ENCODE peak calls at places on chromosomes 1 and 21, in seven cellular contexts. One of them, this sample, is unnamed.

GRCh38 chr1:230518511-230518910 is 92.4 kb upstream of the PGBD5 start:
- DNase-seq in mesenchymal stem cell: no peak
- DNase-seq in GM23248: no peak
- DNase-seq in endodermal cell: peak
- DNase-seq in endothelial cell of umbilical vein: no peak
- DNase-seq in colonic mucosa: no peak
- DNase-seq in mammary epithelial cell: no peak
- DNase-seq in this sample: no peak

GRCh38 chr1:110627763-110628162 is 21.6 kb upstream of the KCNA2 start:
- DNase-seq in mesenchymal stem cell: no peak
- DNase-seq in GM23248: no peak
- DNase-seq in endodermal cell: no peak
- DNase-seq in endothelial cell of umbilical vein: no peak
- DNase-seq in colonic mucosa: no peak
- DNase-seq in mammary epithelial cell: no peak
- DNase-seq in this sample: no peak

GRCh38 chr1:159854693-159855192 is 7.7 kb downstream of the VSIG8 start:
- DNase-seq in mesenchymal stem cell: peak
- DNase-seq in GM23248: peak
- DNase-seq in endodermal cell: peak
- DNase-seq in endothelial cell of umbilical vein: peak
- DNase-seq in colonic mucosa: peak
- DNase-seq in mammary epithelial cell: peak
- DNase-seq in this sample: no peak

GRCh38 chr1:67664048-67664447 is 21.0 kb upstream of the GADD45A start:
- DNase-seq in mesenchymal stem cell: peak
- DNase-seq in GM23248: no peak
- DNase-seq in endodermal cell: no peak
- DNase-seq in endothelial cell of umbilical vein: peak
- DNase-seq in colonic mucosa: no peak
- DNase-seq in mammary epithelial cell: no peak
- DNase-seq in this sample: no peak

GRCh38 chr1:24735156-24735618 is 10.1 kb upstream of the CLIC4 start:
- DNase-seq in mesenchymal stem cell: no peak
- DNase-seq in GM23248: no peak
- DNase-seq in endodermal cell: peak
- DNase-seq in endothelial cell of umbilical vein: no peak
- DNase-seq in colonic mucosa: no peak
- DNase-seq in mammary epithelial cell: no peak
- DNase-seq in this sample: no peak

GRCh38 chr21:30582850-30583249 is 7.3 kb downstream of the KRTAP22-2 start:
- DNase-seq in mesenchymal stem cell: no peak
- DNase-seq in GM23248: no peak
- DNase-seq in endodermal cell: no peak
- DNase-seq in endothelial cell of umbilical vein: no peak
- DNase-seq in colonic mucosa: no peak
- DNase-seq in mammary epithelial cell: no peak
- DNase-seq in this sample: no peak

GRCh38 chr1:51729156-51729823 is 112.4 kb downstream of the OSBPL9 start:
- DNase-seq in mesenchymal stem cell: peak
- DNase-seq in GM23248: peak
- DNase-seq in endodermal cell: peak
- DNase-seq in endothelial cell of umbilical vein: peak
- DNase-seq in colonic mucosa: peak
- DNase-seq in mammary epithelial cell: peak
- DNase-seq in this sample: no peak

GRCh38 chr1:241212624-241213023 is 144.4 kb downstream of the RGS7 start:
- DNase-seq in mesenchymal stem cell: no peak
- DNase-seq in GM23248: no peak
- DNase-seq in endodermal cell: no peak
- DNase-seq in endothelial cell of umbilical vein: no peak
- DNase-seq in colonic mucosa: no peak
- DNase-seq in mammary epithelial cell: no peak
- DNase-seq in this sample: no peak

GRCh38 chr1:109626682-109627408 is 7.2 kb downstream of the AMPD2 start:
- DNase-seq in mesenchymal stem cell: no peak
- DNase-seq in GM23248: no peak
- DNase-seq in endodermal cell: peak
- DNase-seq in endothelial cell of umbilical vein: no peak
- DNase-seq in colonic mucosa: no peak
- DNase-seq in mammary epithelial cell: no peak
- DNase-seq in this sample: no peak

GRCh38 chr1:77406661-77407060 is 124.8 kb downstream of the AK5 start:
- DNase-seq in mesenchymal stem cell: peak
- DNase-seq in GM23248: peak
- DNase-seq in endodermal cell: no peak
- DNase-seq in endothelial cell of umbilical vein: peak
- DNase-seq in colonic mucosa: no peak
- DNase-seq in mammary epithelial cell: no peak
- DNase-seq in this sample: no peak

GRCh38 chr21:16315223-16315622 is 585.4 kb downstream of the USP25 start:
- DNase-seq in mesenchymal stem cell: no peak
- DNase-seq in GM23248: no peak
- DNase-seq in endodermal cell: no peak
- DNase-seq in endothelial cell of umbilical vein: no peak
- DNase-seq in colonic mucosa: no peak
- DNase-seq in mammary epithelial cell: no peak
- DNase-seq in this sample: no peak

GRCh38 chr1:166836733-166837132 is 2.5 kb upstream of the POGK start:
- DNase-seq in mesenchymal stem cell: no peak
- DNase-seq in GM23248: peak
- DNase-seq in endodermal cell: no peak
- DNase-seq in endothelial cell of umbilical vein: no peak
- DNase-seq in colonic mucosa: no peak
- DNase-seq in mammary epithelial cell: peak
- DNase-seq in this sample: no peak

GRCh38 chr1:149995927-149996326 is 14.6 kb downstream of the OTUD7B start:
- DNase-seq in mesenchymal stem cell: no peak
- DNase-seq in GM23248: peak
- DNase-seq in endodermal cell: no peak
- DNase-seq in endothelial cell of umbilical vein: peak
- DNase-seq in colonic mucosa: no peak
- DNase-seq in mammary epithelial cell: peak
- DNase-seq in this sample: no peak

GRCh38 chr1:219666242-219666641 is 53.3 kb upstream of the ZC3H11B start:
- DNase-seq in mesenchymal stem cell: no peak
- DNase-seq in GM23248: peak
- DNase-seq in endodermal cell: no peak
- DNase-seq in endothelial cell of umbilical vein: no peak
- DNase-seq in colonic mucosa: no peak
- DNase-seq in mammary epithelial cell: no peak
- DNase-seq in this sample: no peak

GRCh38 chr1:221841983-221842335 is 100.1 kb upstream of the DUSP10 start:
- DNase-seq in mesenchymal stem cell: no peak
- DNase-seq in GM23248: no peak
- DNase-seq in endodermal cell: no peak
- DNase-seq in endothelial cell of umbilical vein: no peak
- DNase-seq in colonic mucosa: no peak
- DNase-seq in mammary epithelial cell: no peak
- DNase-seq in this sample: no peak

GRCh38 chr1:69451196-69451595 is 116.5 kb upstream of the LRRC7 start:
- DNase-seq in mesenchymal stem cell: no peak
- DNase-seq in GM23248: no peak
- DNase-seq in endodermal cell: peak
- DNase-seq in endothelial cell of umbilical vein: no peak
- DNase-seq in colonic mucosa: no peak
- DNase-seq in mammary epithelial cell: no peak
- DNase-seq in this sample: no peak

GRCh38 chr1:19397217-19397945 is 85.3 kb downstream of the SLC66A1 start:
- DNase-seq in mesenchymal stem cell: no peak
- DNase-seq in GM23248: peak
- DNase-seq in endodermal cell: no peak
- DNase-seq in endothelial cell of umbilical vein: no peak
- DNase-seq in colonic mucosa: no peak
- DNase-seq in mammary epithelial cell: no peak
- DNase-seq in this sample: no peak

GRCh38 chr1:222009105-222009730 is 267.3 kb upstream of the DUSP10 start:
- DNase-seq in mesenchymal stem cell: no peak
- DNase-seq in GM23248: peak
- DNase-seq in endodermal cell: peak
- DNase-seq in endothelial cell of umbilical vein: peak
- DNase-seq in colonic mucosa: no peak
- DNase-seq in mammary epithelial cell: no peak
- DNase-seq in this sample: no peak

GRCh38 chr1:162055062-162055461 is 14.4 kb upstream of the NOS1AP start:
- DNase-seq in mesenchymal stem cell: peak
- DNase-seq in GM23248: peak
- DNase-seq in endodermal cell: no peak
- DNase-seq in endothelial cell of umbilical vein: peak
- DNase-seq in colonic mucosa: no peak
- DNase-seq in mammary epithelial cell: peak
- DNase-seq in this sample: no peak

GRCh38 chr1:7574121-7575040 is 196.7 kb upstream of the VAMP3 start:
- DNase-seq in mesenchymal stem cell: no peak
- DNase-seq in GM23248: no peak
- DNase-seq in endodermal cell: no peak
- DNase-seq in endothelial cell of umbilical vein: peak
- DNase-seq in colonic mucosa: no peak
- DNase-seq in mammary epithelial cell: no peak
- DNase-seq in this sample: no peak

GRCh38 chr21:44949161-44950015 is 9.6 kb downstream of the SLX9 start:
- DNase-seq in mesenchymal stem cell: peak
- DNase-seq in GM23248: peak
- DNase-seq in endodermal cell: peak
- DNase-seq in endothelial cell of umbilical vein: peak
- DNase-seq in colonic mucosa: peak
- DNase-seq in mammary epithelial cell: peak
- DNase-seq in this sample: no peak

GRCh38 chr1:2547210-2548067 is 8.7 kb upstream of the TNFRSF14 start:
- DNase-seq in mesenchymal stem cell: no peak
- DNase-seq in GM23248: peak
- DNase-seq in endodermal cell: no peak
- DNase-seq in endothelial cell of umbilical vein: no peak
- DNase-seq in colonic mucosa: no peak
- DNase-seq in mammary epithelial cell: no peak
- DNase-seq in this sample: no peak

GRCh38 chr1:39509360-39510009 is 18.0 kb downstream of the BMP8A start:
- DNase-seq in mesenchymal stem cell: no peak
- DNase-seq in GM23248: no peak
- DNase-seq in endodermal cell: no peak
- DNase-seq in endothelial cell of umbilical vein: no peak
- DNase-seq in colonic mucosa: peak
- DNase-seq in mammary epithelial cell: peak
- DNase-seq in this sample: no peak

GRCh38 chr21:34613679-34614442 is 1.1 kb downstream of the RCAN1 start:
- DNase-seq in mesenchymal stem cell: peak
- DNase-seq in GM23248: peak
- DNase-seq in endodermal cell: no peak
- DNase-seq in endothelial cell of umbilical vein: peak
- DNase-seq in colonic mucosa: no peak
- DNase-seq in mammary epithelial cell: peak
- DNase-seq in this sample: no peak

GRCh38 chr1:179953974-179954493 is 576 bp upstream of the CEP350 start:
- DNase-seq in mesenchymal stem cell: no peak
- DNase-seq in GM23248: peak
- DNase-seq in endodermal cell: no peak
- DNase-seq in endothelial cell of umbilical vein: no peak
- DNase-seq in colonic mucosa: no peak
- DNase-seq in mammary epithelial cell: peak
- DNase-seq in this sample: no peak

GRCh38 chr1:244731651-244732050 is 78.7 kb downstream of the DESI2 start:
- DNase-seq in mesenchymal stem cell: no peak
- DNase-seq in GM23248: no peak
- DNase-seq in endodermal cell: no peak
- DNase-seq in endothelial cell of umbilical vein: no peak
- DNase-seq in colonic mucosa: no peak
- DNase-seq in mammary epithelial cell: no peak
- DNase-seq in this sample: no peak

GRCh38 chr1:15000030-15000429 is 153.5 kb upstream of the TMEM51 start:
- DNase-seq in mesenchymal stem cell: no peak
- DNase-seq in GM23248: no peak
- DNase-seq in endodermal cell: no peak
- DNase-seq in endothelial cell of umbilical vein: no peak
- DNase-seq in colonic mucosa: no peak
- DNase-seq in mammary epithelial cell: no peak
- DNase-seq in this sample: no peak

GRCh38 chr1:232534552-232535517 is 95.1 kb downstream of the SIPA1L2 start:
- DNase-seq in mesenchymal stem cell: no peak
- DNase-seq in GM23248: no peak
- DNase-seq in endodermal cell: no peak
- DNase-seq in endothelial cell of umbilical vein: no peak
- DNase-seq in colonic mucosa: no peak
- DNase-seq in mammary epithelial cell: no peak
- DNase-seq in this sample: no peak

GRCh38 chr1:162856260-162856659 is 4.7 kb downstream of the CCDC190 start:
- DNase-seq in mesenchymal stem cell: peak
- DNase-seq in GM23248: peak
- DNase-seq in endodermal cell: no peak
- DNase-seq in endothelial cell of umbilical vein: peak
- DNase-seq in colonic mucosa: no peak
- DNase-seq in mammary epithelial cell: peak
- DNase-seq in this sample: no peak

GRCh38 chr1:246907472-246907871 is 24.3 kb downstream of the AHCTF1 start:
- DNase-seq in mesenchymal stem cell: peak
- DNase-seq in GM23248: peak
- DNase-seq in endodermal cell: no peak
- DNase-seq in endothelial cell of umbilical vein: peak
- DNase-seq in colonic mucosa: peak
- DNase-seq in mammary epithelial cell: peak
- DNase-seq in this sample: no peak
- H3K9ac ChIP-seq in mesenchymal stem cell: no peak
- H3K9ac ChIP-seq in GM23248: no peak
- H3K9ac ChIP-seq in endodermal cell: no peak
- H3K9ac ChIP-seq in endothelial cell of umbilical vein: no peak
- H3K9ac ChIP-seq in colonic mucosa: no peak
- H3K9ac ChIP-seq in mammary epithelial cell: no peak
- H3K9ac ChIP-seq in this sample: no peak

GRCh38 chr1:204872262-204872881 is 1.7 kb downstream of the NFASC start:
- DNase-seq in mesenchymal stem cell: no peak
- DNase-seq in GM23248: peak
- DNase-seq in endodermal cell: no peak
- DNase-seq in endothelial cell of umbilical vein: no peak
- DNase-seq in colonic mucosa: no peak
- DNase-seq in mammary epithelial cell: no peak
- DNase-seq in this sample: no peak
- H3K27ac ChIP-seq in mesenchymal stem cell: no peak
- H3K27ac ChIP-seq in GM23248: peak
- H3K27ac ChIP-seq in endodermal cell: no peak
- H3K27ac ChIP-seq in endothelial cell of umbilical vein: no peak
- H3K27ac ChIP-seq in colonic mucosa: no peak
- H3K27ac ChIP-seq in mammary epithelial cell: no peak
- H3K27ac ChIP-seq in this sample: no peak

GRCh38 chr21:23045955-23046354 is 2047.7 kb downstream of the NCAM2 start:
- DNase-seq in mesenchymal stem cell: no peak
- DNase-seq in GM23248: no peak
- DNase-seq in endodermal cell: no peak
- DNase-seq in endothelial cell of umbilical vein: no peak
- DNase-seq in colonic mucosa: no peak
- DNase-seq in mammary epithelial cell: no peak
- DNase-seq in this sample: no peak
- H3K9ac ChIP-seq in mesenchymal stem cell: no peak
- H3K9ac ChIP-seq in GM23248: no peak
- H3K9ac ChIP-seq in endodermal cell: no peak
- H3K9ac ChIP-seq in endothelial cell of umbilical vein: no peak
- H3K9ac ChIP-seq in colonic mucosa: no peak
- H3K9ac ChIP-seq in mammary epithelial cell: no peak
- H3K9ac ChIP-seq in this sample: no peak

DNA sequence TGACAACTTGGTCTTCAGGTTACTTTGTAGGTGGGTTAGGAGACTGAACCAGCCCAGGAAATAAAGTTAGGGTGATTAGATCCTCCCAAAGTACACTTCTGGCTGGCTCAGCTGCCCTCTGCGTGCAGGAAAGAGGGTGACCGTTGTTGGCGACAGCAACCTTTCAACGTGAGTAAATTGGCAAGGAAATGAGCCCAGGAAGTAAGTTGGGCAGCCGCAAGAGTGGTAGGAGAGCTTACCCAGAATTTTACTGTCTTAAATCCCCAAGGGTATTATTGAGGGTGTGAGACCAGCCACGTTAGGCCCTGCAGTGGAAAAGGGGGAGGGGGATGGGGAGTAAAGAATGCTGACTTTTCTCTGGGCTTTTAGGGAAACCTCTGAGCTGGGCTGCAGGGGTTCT is 1.6 kb downstream of the TENT5C start:
- DNase-seq in mesenchymal stem cell: peak
- DNase-seq in GM23248: no peak
- DNase-seq in endodermal cell: peak
- DNase-seq in endothelial cell of umbilical vein: no peak
- DNase-seq in colonic mucosa: peak
- DNase-seq in mammary epithelial cell: peak
- DNase-seq in this sample: no peak
- H3K27ac ChIP-seq in mesenchymal stem cell: no peak
- H3K27ac ChIP-seq in GM23248: no peak
- H3K27ac ChIP-seq in endodermal cell: no peak
- H3K27ac ChIP-seq in endothelial cell of umbilical vein: no peak
- H3K27ac ChIP-seq in colonic mucosa: peak
- H3K27ac ChIP-seq in mammary epithelial cell: no peak
- H3K27ac ChIP-seq in this sample: no peak